ENCODE peak calls at places on chromosomes 4 and X, in ten cellular contexts. P, G, S, D, Z, E, H, J, O and M are unnamed samples.
A peak's percentile ranks its signal among the peaks of the same experiment; 100 is the strongest.

GRCh38 chrX:38929966-38930421 is 128.7 kb downstream of the MID1IP1 start:
- DNase-seq in P (peak; percentile 53), G (no peak), Z (peak; percentile 74), H (peak; percentile 87), J (peak; percentile 70), O (no peak), E (no peak), D (peak; percentile 16), S (no peak), M (no peak)

GRCh38 chrX:64580035-64580434 is 184.8 kb upstream of the MTMR8 start:
- DNase-seq in H (no peak), S (no peak), G (no peak), J (no peak), O (no peak), E (no peak), P (no peak), D (no peak), Z (no peak), M (no peak)

GRCh38 chrX:72078411-72078810 is 53.3 kb downstream of the RTL5 start:
- DNase-seq in O (no peak), G (no peak), P (no peak), H (no peak), J (no peak), Z (no peak), E (no peak), S (no peak), D (no peak), M (no peak)

GRCh38 chr4:162706051-162706450 is 460.6 kb downstream of the NAF1 start:
- DNase-seq in S (no peak), O (no peak), E (no peak), H (no peak), J (no peak), D (no peak), P (no peak), Z (no peak), G (no peak), M (no peak)

GRCh38 chr4:106287353-106287969 is 28.5 kb downstream of the TBCK start:
- DNase-seq in J (peak; percentile 92), Z (no peak), O (peak; percentile 61), G (no peak), E (no peak), S (peak; percentile 35), D (no peak), P (peak; percentile 65), H (peak; percentile 95), M (no peak)

GRCh38 chrX:137236837-137237236 is 203.0 kb upstream of the GPR101 start:
- DNase-seq in O (no peak), G (no peak), J (no peak), D (no peak), H (no peak), S (no peak), E (no peak), P (no peak), Z (no peak), M (no peak)

GRCh38 chr4:21507439-21507838 is 441.1 kb downstream of the KCNIP4 start:
- DNase-seq in H (no peak), S (no peak), O (no peak), E (no peak), D (no peak), J (no peak), G (no peak), P (peak; percentile 21), Z (no peak), M (no peak)

GRCh38 chr4:48187813-48188212 is 53.8 kb upstream of the TXK start:
- DNase-seq in P (no peak), H (no peak), J (no peak), O (no peak), Z (no peak), S (no peak), D (no peak), E (no peak), G (no peak), M (no peak)

GRCh38 chr4:159046683-159047082 is 56.2 kb upstream of the RAPGEF2 start:
- DNase-seq in D (no peak), O (peak; percentile 53), S (no peak), J (no peak), E (no peak), P (no peak), G (no peak), H (no peak), Z (no peak), M (no peak)

GRCh38 chrX:153370293-153371055 is 30.7 kb downstream of the PNMA6E start:
- DNase-seq in J (no peak), H (peak; percentile 4), O (no peak), P (no peak), S (no peak), Z (no peak), D (no peak), G (no peak), E (no peak), M (no peak)

GRCh38 chrX:111352424-111352823 is 59.6 kb downstream of the DCX start:
- DNase-seq in H (no peak), S (no peak), O (no peak), J (peak; percentile 11), D (peak; percentile 10), Z (peak; percentile 85), G (no peak), P (peak; percentile 8), E (no peak), M (peak; percentile 31)

GRCh38 chr4:85423414-85423813 is 51.5 kb upstream of the ARHGAP24 start:
- DNase-seq in E (no peak), O (no peak), H (no peak), D (no peak), Z (no peak), S (no peak), G (no peak), J (peak; percentile 9), P (peak; percentile 54), M (no peak)

GRCh38 chr4:140309124-140309870 is 64.1 kb upstream of the SCOC start:
- DNase-seq in G (no peak), J (peak; percentile 68), H (peak; percentile 72), O (peak; percentile 26), S (no peak), D (no peak), E (no peak), P (peak; percentile 24), Z (no peak), M (no peak)

GRCh38 chr4:108813261-108813660 is 50.4 kb upstream of the ETNPPL start:
- DNase-seq in D (no peak), P (no peak), Z (no peak), H (no peak), O (no peak), G (no peak), E (no peak), J (no peak), S (no peak), M (no peak)

GRCh38 chr4:11505225-11505971 is 76.7 kb upstream of the HS3ST1 start:
- DNase-seq in S (no peak), E (no peak), G (no peak), D (no peak), O (no peak), P (peak; percentile 95), H (no peak), J (no peak), Z (no peak), M (no peak)

DNA sequence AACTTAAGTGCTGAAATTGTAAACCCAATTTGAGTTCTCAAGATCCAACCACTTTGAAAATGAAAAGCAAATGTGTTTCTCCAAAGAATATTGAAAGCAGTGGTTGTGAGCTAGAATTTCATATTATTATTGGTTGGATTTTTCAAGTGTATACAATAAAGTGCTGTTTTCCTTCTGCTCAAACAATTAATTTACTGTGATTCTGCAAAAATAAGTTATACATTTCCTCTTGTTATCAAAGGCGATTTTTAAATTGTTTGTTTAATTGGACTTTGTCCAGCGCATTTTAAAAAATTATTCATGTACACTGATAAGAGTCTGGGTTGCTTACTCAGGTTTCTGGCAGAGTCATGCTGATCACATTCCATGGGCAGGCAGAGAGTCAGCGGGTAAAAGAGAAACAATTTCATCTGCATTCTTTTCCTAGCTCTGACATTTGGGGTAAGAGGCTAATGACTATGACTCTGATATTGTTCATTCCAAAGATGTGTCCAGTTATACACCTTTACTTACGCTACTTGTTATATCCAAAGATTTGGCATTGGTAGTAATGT is 8.9 kb downstream of the FAT4 start:
- DNase-seq in J (peak; percentile 66), G (no peak), Z (no peak), D (no peak), E (no peak), P (peak; percentile 68), O (no peak), H (peak; percentile 64), S (no peak), M (no peak)
- TF ChIP-seq CTCF in J (no peak), G (no peak), Z (no peak), D (no peak), E (no peak), P (no peak), O (no peak), H (no peak), S (no peak), M (no peak)

DNA sequence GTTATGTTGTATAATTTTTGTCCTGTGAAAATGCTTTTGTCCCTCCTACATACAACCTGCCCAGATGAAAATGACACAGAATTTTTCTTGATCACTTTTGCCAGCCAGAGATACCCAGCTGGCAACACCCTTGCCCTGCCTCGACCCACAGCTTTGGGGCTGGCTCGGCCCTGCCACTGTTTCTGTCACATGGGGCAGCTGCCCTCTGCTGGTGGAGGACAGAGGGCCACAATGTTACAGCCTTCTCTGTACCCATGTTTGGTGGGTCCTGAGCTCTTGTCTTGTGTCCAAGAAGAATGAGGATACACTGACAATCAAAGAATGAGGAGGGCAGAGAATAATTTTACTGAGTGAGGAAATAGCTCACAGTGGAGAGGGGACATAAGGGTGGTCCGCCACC is 31.1 kb downstream of the BMP15 start:
- DNase-seq in J (no peak), D (no peak), P (peak; percentile 3), O (peak; percentile 1), E (no peak), H (no peak), S (no peak), Z (no peak), G (no peak), M (no peak)
- TF ChIP-seq CTCF in J (peak; percentile 44), D (no peak), P (peak; percentile 51), O (no peak), E (peak; percentile 11), H (peak; percentile 29), S (no peak), Z (no peak), G (peak; percentile 17), M (peak; percentile 55)

DNA sequence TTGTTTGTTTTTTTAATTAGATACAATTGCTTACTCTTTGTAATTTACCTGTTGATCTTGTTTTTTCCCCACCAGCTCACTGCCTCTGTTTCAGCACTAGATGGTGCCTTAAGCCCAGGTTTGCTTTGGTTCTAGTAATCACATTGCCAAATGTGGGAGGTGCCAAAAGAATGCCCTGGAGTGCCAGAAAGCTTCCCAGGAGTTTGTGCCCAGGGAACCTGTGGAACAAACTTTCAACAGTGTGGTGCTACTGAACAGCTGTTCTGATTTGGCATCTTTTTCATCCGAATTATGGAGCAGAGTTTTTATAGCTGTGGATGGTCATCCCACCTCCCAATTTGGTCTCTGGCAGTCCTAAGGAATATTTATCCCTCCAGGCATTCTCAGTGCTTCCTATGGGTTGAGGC is 1000.7 kb downstream of the STIM2 start:
- DNase-seq in G (no peak), J (peak; percentile 1), O (peak; percentile 30), S (peak; percentile 47), Z (no peak), P (peak; percentile 79), H (peak; percentile 47), D (no peak), E (no peak), M (peak; percentile 25)
- TF ChIP-seq CTCF in G (no peak), J (peak; percentile 33), O (peak; percentile 41), S (no peak), Z (no peak), P (peak; percentile 84), H (peak; percentile 57), D (no peak), E (no peak), M (peak; percentile 73)

DNA sequence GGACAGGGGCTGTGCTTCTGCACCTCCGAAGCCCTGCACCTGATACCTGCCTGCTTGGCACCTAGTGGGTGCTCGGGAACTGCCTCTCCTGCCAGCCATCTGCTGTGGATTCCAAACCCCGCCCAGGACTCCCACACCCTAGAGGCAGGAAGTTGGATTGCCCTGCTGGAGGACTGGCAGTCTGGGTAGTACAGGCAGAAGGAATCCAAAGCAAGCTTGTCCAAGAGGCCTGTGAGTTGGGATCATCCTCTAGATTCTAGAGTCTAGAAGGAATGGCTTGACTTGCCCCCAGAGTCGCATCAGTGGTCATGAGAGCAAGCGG is 64.6 kb upstream of the MTM1 start:
- DNase-seq in D (no peak), H (no peak), S (no peak), Z (no peak), G (no peak), E (no peak), P (peak; percentile 47), O (no peak), J (no peak), M (no peak)
- TF ChIP-seq CTCF in D (no peak), H (no peak), S (no peak), Z (no peak), G (no peak), E (no peak), P (no peak), O (no peak), J (no peak), M (no peak)